ENCODE peak calls at places on chromosome 12, in eight cellular contexts. R is A549, L is endothelial cell of umbilical vein, P is HepG2, K is HCT116, G is GM12878, A is H1, H is K562. E is an unnamed sample.

GRCh38 chr12:93572712-93573551 is 457 bp downstream of the SOCS2 start:
- DNase-seq in R (no peak), L (peak), P (no peak), K (no peak), G (no peak), A (peak), H (no peak), E (no peak)

GRCh38 chr12:58502236-58502635 is 418.1 kb downstream of the LRIG3 start:
- DNase-seq in R (no peak), L (peak), P (no peak), K (no peak), G (no peak), A (no peak), H (no peak), E (no peak)

GRCh38 chr12:109130755-109131521 is 14.6 kb downstream of the ACACB start:
- DNase-seq in R (no peak), L (no peak), P (no peak), K (peak), G (no peak), A (no peak), H (no peak), E (peak)

GRCh38 chr12:1791104-1791927 is 29.0 kb upstream of the LRTM2 start:
- DNase-seq in R (peak), L (peak), P (peak), K (peak), G (peak), A (peak), H (peak), E (peak)

GRCh38 chr12:31650927-31651326 is 8.6 kb upstream of the ETFBKMT start:
- DNase-seq in R (peak), L (no peak), P (no peak), K (no peak), G (no peak), A (no peak), H (no peak), E (no peak)

GRCh38 chr12:31496257-31496656 is 94.7 kb downstream of the DENND5B start:
- DNase-seq in R (no peak), L (no peak), P (no peak), K (no peak), G (no peak), A (no peak), H (no peak), E (no peak)

GRCh38 chr12:51985136-51985835 is 21.5 kb upstream of the TAMALIN start:
- DNase-seq in R (no peak), L (no peak), P (no peak), K (no peak), G (no peak), A (no peak), H (no peak), E (no peak)

GRCh38 chr12:131094831-131095805 is 141.4 kb downstream of the ADGRD1 start:
- DNase-seq in R (no peak), L (no peak), P (no peak), K (no peak), G (no peak), A (no peak), H (no peak), E (no peak)

GRCh38 chr12:71216725-71217579 is 59.2 kb upstream of the TSPAN8 start:
- DNase-seq in R (peak), L (peak), P (peak), K (peak), G (no peak), A (no peak), H (peak), E (peak)

GRCh38 chr12:2301531-2302461 is 249.0 kb downstream of the CACNA1C start:
- DNase-seq in R (no peak), L (no peak), P (no peak), K (no peak), G (no peak), A (no peak), H (no peak), E (no peak)

GRCh38 chr12:73726881-73727280 is 810.8 kb upstream of the ATXN7L3B start:
- DNase-seq in R (no peak), L (no peak), P (no peak), K (no peak), G (no peak), A (no peak), H (no peak), E (no peak)

GRCh38 chr12:75560167-75560566 is 48.8 kb upstream of the KRR1 start:
- DNase-seq in R (peak), L (peak), P (peak), K (no peak), G (no peak), A (no peak), H (no peak), E (peak)

GRCh38 chr12:106251636-106252035 is 3.8 kb upstream of the CKAP4 start:
- DNase-seq in R (no peak), L (no peak), P (no peak), K (no peak), G (no peak), A (peak), H (no peak), E (no peak)

GRCh38 chr12:107196681-107197080 is 103.3 kb upstream of the CRY1 start:
- DNase-seq in R (no peak), L (no peak), P (no peak), K (no peak), G (no peak), A (no peak), H (no peak), E (no peak)

GRCh38 chr12:44672042-44672441 is 204.1 kb downstream of the NELL2 start:
- DNase-seq in R (no peak), L (no peak), P (no peak), K (no peak), G (no peak), A (no peak), H (no peak), E (no peak)

GRCh38 chr12:53499261-53500118 is at the start of gene MAP3K12:
- DNase-seq in R (peak), L (peak), P (no peak), K (no peak), G (no peak), A (peak), H (peak), E (peak)

GRCh38 chr12:93167841-93168492 is 209.8 kb upstream of the NUDT4 start:
- DNase-seq in R (no peak), L (peak), P (peak), K (no peak), G (peak), A (no peak), H (no peak), E (peak)

GRCh38 chr12:3200779-3201738 is 123.9 kb downstream of the TSPAN9 start:
- DNase-seq in R (no peak), L (no peak), P (no peak), K (no peak), G (no peak), A (no peak), H (no peak), E (no peak)

GRCh38 chr12:111757361-111758119 is 9.2 kb upstream of the ALDH2 start:
- DNase-seq in R (no peak), L (no peak), P (no peak), K (no peak), G (no peak), A (no peak), H (no peak), E (peak)

GRCh38 chr12:32777159-32777558 is 21.5 kb upstream of the YARS2 start:
- DNase-seq in R (no peak), L (no peak), P (no peak), K (no peak), G (no peak), A (no peak), H (no peak), E (no peak)

GRCh38 chr12:109697270-109697553 is 16.4 kb upstream of the FAM222A start:
- DNase-seq in R (no peak), L (no peak), P (no peak), K (no peak), G (no peak), A (no peak), H (no peak), E (no peak)

GRCh38 chr12:24227550-24227949 is 278.1 kb upstream of the SOX5 start:
- DNase-seq in R (no peak), L (no peak), P (no peak), K (no peak), G (no peak), A (no peak), H (no peak), E (no peak)

GRCh38 chr12:96064266-96064665 is 28.9 kb upstream of the LTA4H start:
- DNase-seq in R (no peak), L (no peak), P (no peak), K (no peak), G (no peak), A (no peak), H (no peak), E (peak)
- TF ChIP-seq MAX in R (no peak), L (no peak), P (no peak), K (no peak), G (no peak), A (no peak), H (no peak), E (no peak)

DNA sequence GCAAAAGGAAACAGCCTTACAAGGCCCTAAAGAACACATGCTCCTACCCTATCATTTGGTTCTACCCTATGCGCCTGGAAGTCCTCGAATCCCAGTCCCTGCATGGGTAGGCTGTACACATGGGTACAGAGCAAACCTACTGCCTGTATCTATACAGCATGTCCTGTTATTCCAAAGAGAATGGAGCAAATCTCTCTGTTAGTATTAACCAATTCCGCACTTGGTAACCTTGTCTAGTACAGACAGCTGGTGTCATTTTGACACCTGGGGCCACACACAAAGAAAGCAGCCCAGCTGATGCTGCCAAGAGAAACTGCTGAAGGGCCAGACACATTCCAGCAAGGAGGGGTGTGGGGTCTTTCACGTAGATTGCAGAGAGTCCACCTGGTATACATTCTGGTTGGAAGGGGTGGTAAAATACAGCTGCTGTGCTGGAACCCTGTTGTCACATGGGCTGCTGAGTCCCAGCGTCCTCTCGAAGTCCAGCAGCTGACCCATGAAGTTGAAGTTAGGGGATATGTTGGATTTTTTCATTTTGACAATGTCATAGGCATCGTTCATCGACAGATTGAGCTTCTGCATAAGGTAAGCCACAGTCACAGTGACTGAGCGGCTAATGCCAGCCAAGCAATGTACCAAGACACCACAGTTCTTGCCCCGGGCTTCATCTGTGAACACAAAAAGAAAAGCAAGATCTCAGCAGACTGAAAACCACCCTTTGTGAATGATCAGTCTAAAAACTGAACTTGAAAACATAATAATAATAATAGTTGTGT is 3.2 kb downstream of the DUSP6 start:
- DNase-seq in R (no peak), L (peak), P (no peak), K (no peak), G (no peak), A (no peak), H (no peak), E (peak)
- TF ChIP-seq POLR2A in R (no peak), L (no peak), P (no peak), K (no peak), G (no peak), A (peak), H (no peak), E (no peak)

GRCh38 chr12:66438601-66439000 is 136.3 kb downstream of the HELB start:
- DNase-seq in R (no peak), L (no peak), P (no peak), K (no peak), G (no peak), A (no peak), H (no peak), E (no peak)
- H3K4me3 ChIP-seq in R (no peak), L (no peak), P (no peak), K (no peak), G (no peak), A (no peak), H (no peak), E (no peak)

GRCh38 chr12:120125029-120125428 is 8.5 kb upstream of the RAB35 start:
- DNase-seq in R (no peak), L (no peak), P (no peak), K (no peak), G (no peak), A (no peak), H (no peak), E (no peak)
- TF ChIP-seq MAX in R (no peak), L (no peak), P (no peak), K (no peak), G (no peak), A (no peak), H (no peak), E (no peak)